ENCODE peak calls at places on chromosome 11, in five cellular contexts. G is iPS DF 6.9; X is CD8-positive, alpha-beta T cell; P is GM23338; F is upper lobe of right lung. K is an unnamed sample. For H3K4me1, the result is how much of the 10 kb centered on the place peaks cover.

GRCh38 chr11:77086521-77087472 is 15.8 kb upstream of the OMP start:
- DNase-seq in G (no peak), P (no peak), F (peak), X (no peak), K (no peak)

GRCh38 chr11:11789735-11790369 is 51.9 kb upstream of the USP47 start:
- DNase-seq in G (no peak), F (no peak), P (peak), X (no peak), K (no peak)

GRCh38 chr11:1505480-1505879 is 18.9 kb upstream of the MOB2 start:
- DNase-seq in G (peak), X (no peak), F (no peak), P (peak), K (no peak)

GRCh38 chr11:69825941-69826340 is 6.7 kb upstream of the FGF3 start:
- DNase-seq in X (no peak), G (no peak), F (no peak), P (no peak), K (no peak)

GRCh38 chr11:130313383-130314183 is 1.1 kb downstream of the ZBTB44 start:
- DNase-seq in P (peak), G (no peak), X (no peak), F (no peak), K (no peak)

GRCh38 chr11:82864268-82864667 is 36.0 kb downstream of the PRCP start:
- DNase-seq in F (peak), X (no peak), P (peak), G (no peak), K (no peak)

GRCh38 chr11:19076744-19077589 is 16.4 kb upstream of the MRGPRX2 start:
- DNase-seq in G (no peak), X (peak), P (peak), F (peak), K (no peak)

GRCh38 chr11:6405039-6405667 is 13.7 kb downstream of the APBB1 start:
- DNase-seq in P (peak), X (no peak), F (no peak), G (no peak), K (no peak)

GRCh38 chr11:126165366-126166156 is 45.9 kb downstream of the RPUSD4 start:
- DNase-seq in G (no peak), F (no peak), P (no peak), X (no peak), K (no peak)

GRCh38 chr11:10388574-10388973 is 66.5 kb upstream of the AMPD3 start:
- DNase-seq in G (no peak), X (no peak), P (no peak), F (no peak), K (no peak)

GRCh38 chr11:27153136-27153535 is 112.5 kb downstream of the BBOX1 start:
- DNase-seq in G (no peak), P (no peak), X (no peak), F (no peak), K (no peak)

DNA sequence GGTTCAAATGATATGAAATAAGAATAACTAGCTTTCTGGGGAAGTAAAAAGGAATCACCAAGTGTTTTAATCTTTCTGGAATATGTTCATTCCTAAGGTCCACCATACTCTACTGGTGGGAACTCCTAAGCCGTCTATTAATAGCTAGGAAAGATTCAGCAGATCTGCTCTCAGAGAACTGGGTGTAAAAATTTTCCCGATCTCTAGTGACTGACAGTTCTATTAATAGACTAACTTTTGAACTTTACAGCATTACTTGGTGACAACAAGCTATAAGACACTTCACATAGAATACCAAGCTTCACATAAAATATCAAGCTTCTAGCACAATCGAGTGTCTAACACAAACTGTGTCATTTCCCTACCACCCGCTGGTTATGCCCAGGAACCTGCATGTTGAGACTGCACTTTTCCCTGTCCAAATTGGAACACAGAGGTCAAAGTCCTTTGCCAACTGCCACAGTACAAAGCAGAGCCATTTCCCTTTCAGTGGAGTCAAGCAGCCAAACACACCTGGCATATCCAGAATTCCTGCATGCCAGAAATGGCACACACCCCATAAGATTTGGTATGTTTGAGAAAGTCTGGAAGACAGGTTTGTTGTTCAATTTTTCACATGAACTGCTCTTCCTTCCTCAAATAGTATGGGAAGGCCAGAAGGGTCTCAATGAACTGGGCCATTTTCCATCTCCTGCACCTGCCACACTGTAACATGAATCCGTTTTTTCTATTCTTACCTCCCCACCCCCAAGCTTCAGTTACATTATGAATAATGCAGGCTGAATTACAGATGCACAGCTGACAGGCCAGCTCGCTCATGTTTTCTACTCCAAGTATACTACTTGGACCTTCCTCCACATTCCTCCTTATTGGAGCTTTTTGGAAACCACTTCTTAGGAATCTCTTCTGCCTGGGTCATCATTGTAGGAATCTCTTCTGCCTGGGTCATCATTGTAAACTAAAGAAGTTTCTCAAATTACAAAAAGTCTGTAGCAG is 3.7 kb downstream of the OSBP start:
- DNase-seq in G (no peak), P (no peak), X (no peak), F (no peak), K (no peak)
- H3K4me1 ChIP-seq in G (under half), P (under half), X (under half), F (under half), K (under half)

GRCh38 chr11:92071660-92072059 is 153.0 kb upstream of the FAT3 start:
- DNase-seq in P (no peak), G (no peak), F (no peak), X (no peak), K (no peak)

DNA sequence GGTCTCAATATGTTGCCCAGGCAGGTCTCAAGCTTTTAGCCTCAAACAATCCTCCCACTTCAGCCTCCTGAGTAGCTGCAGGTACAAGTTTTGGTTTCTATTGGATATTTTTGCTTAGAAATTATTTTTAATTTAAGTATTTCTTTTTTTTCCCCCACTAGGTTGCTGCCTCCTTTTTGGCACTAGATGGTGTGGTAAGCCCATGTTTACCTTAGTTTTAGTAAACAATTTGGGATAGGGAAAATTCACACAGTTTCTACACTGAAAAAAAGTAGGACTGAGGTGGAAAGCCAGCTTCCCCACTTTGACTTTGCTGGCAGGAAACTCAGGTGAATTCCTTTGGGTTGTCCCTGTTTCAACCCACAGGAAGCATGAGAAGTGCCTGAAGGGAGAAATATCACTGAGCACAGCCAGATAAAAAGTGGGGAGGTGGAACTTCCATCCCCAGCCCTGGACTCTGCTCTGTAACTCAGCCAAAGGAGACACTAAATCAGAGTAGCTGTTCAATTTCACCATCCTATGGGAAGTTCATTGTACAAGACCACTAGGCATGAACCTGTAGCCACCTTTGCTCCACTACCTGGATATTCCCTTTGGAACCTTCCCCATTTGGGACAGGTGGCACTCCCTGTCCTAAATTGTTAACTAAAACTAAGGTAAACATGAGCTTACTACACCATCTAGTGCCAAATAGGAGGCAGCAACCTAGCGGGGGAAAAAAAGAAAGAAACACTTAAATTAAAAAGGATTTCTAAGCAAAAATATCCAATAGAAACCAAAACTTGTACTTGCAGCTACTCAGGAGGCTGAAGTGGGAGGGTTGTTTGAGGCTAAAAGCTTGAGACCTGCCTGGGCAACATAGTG is 154.4 kb upstream of the FAT3 start:
- DNase-seq in X (no peak), P (peak), F (no peak), G (no peak), K (no peak)
- H3K4me1 ChIP-seq in X (under half), P (under half), F (under half), G (under half), K (under half)

DNA sequence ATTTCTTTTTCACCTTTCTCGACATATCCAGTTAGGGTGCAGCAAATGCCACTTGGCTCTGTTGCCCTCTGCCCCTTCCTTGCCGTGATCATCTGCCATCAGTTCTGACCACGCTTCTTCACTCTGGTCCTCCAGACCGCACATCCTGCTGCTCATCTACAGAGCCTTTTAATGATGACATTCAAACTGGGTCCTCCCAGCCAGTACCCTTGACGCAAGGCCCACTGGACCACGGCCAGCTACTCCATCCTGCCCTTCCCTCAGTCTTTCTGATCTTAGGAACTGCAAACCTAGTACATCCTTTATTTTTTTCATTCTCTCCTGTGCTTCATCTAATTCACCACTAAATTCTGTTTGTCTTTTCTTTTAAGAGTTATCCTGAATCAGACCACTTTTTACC is 551.8 kb downstream of the NTM start:
- DNase-seq in X (no peak), F (no peak), G (no peak), P (no peak), K (no peak)
- H3K4me1 ChIP-seq in X (under half), F (under half), G (under half), P (under half), K (under half)

DNA sequence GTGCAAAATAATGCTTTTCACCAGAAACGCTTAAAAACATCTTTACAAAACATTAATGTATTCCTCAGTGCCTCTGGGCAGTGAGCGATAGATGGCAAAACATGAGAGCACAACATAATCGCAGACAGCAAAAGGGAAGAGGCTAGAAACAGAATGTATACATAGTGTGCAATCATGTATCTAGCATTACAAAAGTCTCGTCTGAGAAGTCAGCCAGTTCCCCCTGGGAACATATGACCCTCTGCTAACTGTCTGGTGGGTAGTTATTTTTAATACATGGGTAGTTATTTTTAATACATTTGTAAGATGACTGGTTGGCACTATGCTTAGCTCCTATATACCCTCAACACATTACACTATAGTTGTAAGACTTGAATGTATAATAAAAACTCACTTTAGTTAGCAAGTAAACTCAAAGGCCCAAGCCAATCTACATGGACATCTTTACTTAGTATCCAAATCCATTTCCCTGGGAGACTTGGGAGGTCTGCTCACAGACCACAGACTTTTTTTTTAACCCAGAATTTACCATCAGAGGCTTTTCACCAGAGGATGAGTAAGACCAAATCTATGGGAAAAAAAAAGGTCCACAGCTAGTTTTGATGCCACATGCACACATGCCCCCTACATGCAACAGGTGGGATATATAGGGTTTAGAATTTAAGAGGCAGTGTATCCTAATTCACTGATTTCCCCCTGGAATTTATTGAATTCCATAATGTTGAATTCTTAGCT is 71.7 kb downstream of the AMBRA1 start:
- DNase-seq in X (no peak), G (no peak), P (peak), F (no peak), K (no peak)
- H3K4me1 ChIP-seq in X (under half), G (under half), P (under half), F (under half), K (under half)

GRCh38 chr11:73997120-73997772 is 11.6 kb downstream of the UCP3 start:
- DNase-seq in G (no peak), P (no peak), X (no peak), F (no peak), K (no peak)

GRCh38 chr11:73996161-73996747 is 12.6 kb downstream of the UCP3 start:
- DNase-seq in F (no peak), G (no peak), P (no peak), X (no peak), K (no peak)

GRCh38 chr11:73998846-73999575 is 9.9 kb downstream of the UCP3 start:
- DNase-seq in X (no peak), G (no peak), F (no peak), P (no peak), K (no peak)

GRCh38 chr11:73995247-73995646 is 12.6 kb upstream of the UCP2 start:
- DNase-seq in G (no peak), X (no peak), F (no peak), P (no peak), K (no peak)

DNA sequence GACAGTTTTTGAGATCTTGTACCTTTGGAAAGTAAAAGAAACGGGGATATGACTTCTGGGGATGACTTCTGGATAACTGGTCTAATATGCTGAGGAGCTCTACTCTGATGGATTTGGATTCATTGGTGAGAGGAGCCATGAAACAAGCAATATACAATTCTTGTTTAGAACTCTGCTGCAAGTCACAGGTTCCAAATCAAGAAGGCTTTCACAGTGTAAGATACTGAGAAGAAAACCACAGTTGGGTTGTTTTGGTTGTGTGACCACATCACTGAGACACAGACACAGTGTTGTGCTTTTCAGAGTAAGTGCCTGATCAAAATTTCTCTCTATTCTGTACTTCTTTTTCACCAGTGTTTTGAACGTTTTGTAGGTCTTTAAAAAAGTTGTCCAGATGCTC is 13.1 kb upstream of the UCP2 start:
- DNase-seq in G (no peak), P (no peak), F (no peak), X (no peak), K (no peak)
- H3K4me1 ChIP-seq in G (under half), P (under half), F (under half), X (half or more), K (under half)

GRCh38 chr11:122758361-122758760 is 79.9 kb upstream of the CRTAM start:
- DNase-seq in P (no peak), G (no peak), F (no peak), X (no peak), K (no peak)
- H3K4me1 ChIP-seq in P (under half), G (under half), F (under half), X (under half), K (under half)

GRCh38 chr11:46339816-46340215 is 7.4 kb upstream of the DGKZ start:
- DNase-seq in X (no peak), F (no peak), P (no peak), G (no peak), K (no peak)
- H3K4me1 ChIP-seq in X (under half), F (under half), P (half or more), G (under half), K (under half)

GRCh38 chr11:118607401-118608267 is at the start of gene PHLDB1:
- DNase-seq in X (peak), P (peak), G (no peak), F (peak), K (no peak)

GRCh38 chr11:118606157-118606843 is 1.1 kb upstream of the PHLDB1 start:
- DNase-seq in F (no peak), X (no peak), G (no peak), P (peak), K (no peak)

GRCh38 chr11:118605116-118605867 is 2.1 kb upstream of the PHLDB1 start:
- DNase-seq in G (no peak), P (peak), X (no peak), F (no peak), K (no peak)

GRCh38 chr11:118608268-118609214 is 1.1 kb downstream of the PHLDB1 start:
- DNase-seq in G (no peak), X (peak), F (peak), P (no peak), K (no peak)

GRCh38 chr11:118606844-118607228 is 579 bp upstream of the PHLDB1 start:
- DNase-seq in F (no peak), X (no peak), G (no peak), P (no peak), K (no peak)
- H3K4me1 ChIP-seq in F (under half), X (under half), G (under half), P (under half), K (under half)

DNA sequence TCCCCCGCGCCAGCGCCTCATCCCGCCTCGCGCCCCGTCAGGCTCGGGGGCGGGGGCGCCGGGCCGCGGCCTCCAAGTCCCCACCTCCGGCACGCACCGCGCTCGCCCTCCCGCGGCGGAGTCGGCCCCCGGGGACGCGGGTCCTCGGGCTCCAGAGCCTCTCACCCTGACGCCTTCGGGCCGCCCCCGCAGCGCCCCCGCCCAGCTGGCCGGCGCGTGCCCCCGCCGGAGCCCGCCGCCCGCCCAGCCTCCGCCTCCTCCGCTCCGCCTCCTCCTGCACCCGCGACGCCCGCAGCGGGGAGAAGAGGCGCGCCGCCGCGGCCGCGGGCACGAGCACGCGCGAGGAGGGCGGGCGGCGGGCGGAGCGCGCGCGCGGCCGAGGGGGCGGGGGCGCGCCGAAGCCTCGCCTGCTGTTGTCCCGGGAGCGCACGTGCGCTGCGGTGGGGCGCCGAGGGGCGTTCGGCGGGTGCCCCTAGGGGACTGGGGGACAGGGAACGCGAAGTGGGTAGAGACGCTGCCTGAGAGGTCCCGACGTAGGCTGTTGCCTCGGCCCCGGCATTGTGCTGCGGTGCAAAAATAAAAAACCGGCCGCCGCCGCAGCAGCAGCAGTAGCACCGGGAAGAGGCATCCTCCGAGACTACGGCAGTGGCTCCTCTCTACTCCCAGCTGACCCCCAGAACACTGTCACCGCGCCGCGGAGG is 87.4 kb upstream of the ARHGAP32 start:
- DNase-seq in P (peak), G (peak), F (peak), X (peak), K (peak)
- H3K4me1 ChIP-seq in P (half or more), G (under half), F (under half), X (under half), K (under half)